ENCODE peak calls at places on chromosomes 6 and 20, in six cellular contexts. P is ovary, H is lower lobe of right lung, V is heart left ventricle, D is AG09309, K is uterus. B is an unnamed sample.

GRCh38 chr6:126447367-126447766 is 107.5 kb downstream of the CENPW start:
- DNase-seq in P (no peak), H (no peak), V (no peak), D (no peak), K (no peak), B (no peak)

GRCh38 chr20:36848078-36848660 is 27.8 kb upstream of the TLDC2 start:
- DNase-seq in P (no peak), H (no peak), V (peak), D (no peak), K (peak), B (no peak)

GRCh38 chr20:63553251-63553932 is 567 bp upstream of the FNDC11 start:
- DNase-seq in P (peak), H (peak), V (peak), D (no peak), K (peak), B (peak)

GRCh38 chr6:84249724-84250123 is 22.3 kb upstream of the CEP162 start:
- DNase-seq in P (no peak), H (no peak), V (no peak), D (no peak), K (no peak), B (no peak)

GRCh38 chr20:24473435-24473834 is 4.0 kb downstream of the SYNDIG1 start:
- DNase-seq in P (no peak), H (no peak), V (no peak), D (no peak), K (no peak), B (no peak)

GRCh38 chr6:14784596-14785360 is 461.1 kb upstream of the JARID2 start:
- DNase-seq in P (no peak), H (no peak), V (no peak), D (no peak), K (no peak), B (no peak)

GRCh38 chr6:33576668-33577067 is 3.4 kb downstream of the BAK1 start:
- DNase-seq in P (no peak), H (no peak), V (no peak), D (no peak), K (no peak), B (no peak)

GRCh38 chr6:84043555-84043954 is 10.0 kb downstream of the MRAP2 start:
- DNase-seq in P (no peak), H (no peak), V (no peak), D (no peak), K (no peak), B (no peak)

GRCh38 chr6:169250660-169251059 is 3.0 kb downstream of the THBS2 start:
- DNase-seq in P (peak), H (no peak), V (no peak), D (peak), K (no peak), B (no peak)

GRCh38 chr6:12608016-12608860 is 108.3 kb upstream of the PHACTR1 start:
- DNase-seq in P (no peak), H (no peak), V (no peak), D (no peak), K (no peak), B (no peak)

GRCh38 chr20:6636209-6637159 is 131.0 kb upstream of the BMP2 start:
- DNase-seq in P (no peak), H (no peak), V (peak), D (peak), K (no peak), B (peak)

GRCh38 chr6:147758305-147758704 is 249.8 kb downstream of the SAMD5 start:
- DNase-seq in P (no peak), H (no peak), V (no peak), D (no peak), K (no peak), B (no peak)

GRCh38 chr6:122388945-122389344 is 10.5 kb upstream of the HSF2 start:
- DNase-seq in P (no peak), H (no peak), V (no peak), D (no peak), K (no peak), B (no peak)

GRCh38 chr6:169274761-169275160 is 21.1 kb upstream of the THBS2 start:
- DNase-seq in P (no peak), H (no peak), V (no peak), D (no peak), K (no peak), B (no peak)

GRCh38 chr6:14324042-14324441 is 206.5 kb downstream of the CD83 start:
- DNase-seq in P (no peak), H (no peak), V (no peak), D (no peak), K (no peak), B (no peak)

GRCh38 chr20:48720256-48721020 is 107.4 kb downstream of the PREX1 start:
- DNase-seq in P (no peak), H (no peak), V (no peak), D (no peak), K (no peak), B (no peak)

GRCh38 chr6:7207688-7208087 is 99.9 kb downstream of the RREB1 start:
- DNase-seq in P (no peak), H (no peak), V (no peak), D (no peak), K (no peak), B (no peak)

GRCh38 chr6:83514877-83515466 is 2.6 kb downstream of the PRSS35 start:
- DNase-seq in P (no peak), H (no peak), V (no peak), D (peak), K (no peak), B (no peak)

GRCh38 chr6:169589293-169589692 is 112.5 kb downstream of the WDR27 start:
- DNase-seq in P (no peak), H (no peak), V (no peak), D (no peak), K (no peak), B (no peak)

GRCh38 chr6:83707829-83708545 is 914 bp downstream of the SNAP91 start:
- DNase-seq in P (peak), H (no peak), V (no peak), D (no peak), K (no peak), B (no peak)

GRCh38 chr6:14123331-14124105 is 5.9 kb downstream of the CD83 start:
- DNase-seq in P (no peak), H (no peak), V (no peak), D (no peak), K (no peak), B (no peak)

GRCh38 chr6:136594671-136595070 is 44.4 kb upstream of the MAP7 start:
- DNase-seq in P (no peak), H (no peak), V (no peak), D (no peak), K (no peak), B (no peak)

GRCh38 chr6:142275146-142276006 is 26.4 kb upstream of the ADGRG6 start:
- DNase-seq in P (no peak), H (no peak), V (no peak), D (no peak), K (no peak), B (no peak)

GRCh38 chr20:36340593-36340990 is 34.5 kb downstream of the DLGAP4 start:
- DNase-seq in P (no peak), H (no peak), V (no peak), D (no peak), K (no peak), B (no peak)

GRCh38 chr6:170063851-170064617 is 226.8 kb downstream of the DLL1 start:
- DNase-seq in P (peak), H (no peak), V (no peak), D (no peak), K (peak), B (no peak)

GRCh38 chr6:24584390-24584735 is 61.6 kb downstream of the KIAA0319 start:
- DNase-seq in P (no peak), H (no peak), V (no peak), D (no peak), K (no peak), B (no peak)

GRCh38 chr6:107360476-107360875 is 98.9 kb downstream of the PDSS2 start:
- DNase-seq in P (no peak), H (no peak), V (no peak), D (no peak), K (no peak), B (no peak)

GRCh38 chr6:118748311-118749062 is 97.1 kb upstream of the CEP85L start:
- DNase-seq in P (peak), H (no peak), V (no peak), D (no peak), K (no peak), B (no peak)

GRCh38 chr6:149855741-149856140 is 8.4 kb downstream of the LRP11 start:
- DNase-seq in P (no peak), H (no peak), V (no peak), D (no peak), K (no peak), B (no peak)

GRCh38 chr6:45472383-45472782 is 94.6 kb upstream of the SUPT3H start:
- DNase-seq in P (peak), H (no peak), V (peak), D (no peak), K (no peak), B (no peak)

GRCh38 chr20:17828598-17829144 is 128.9 kb downstream of the BANF2 start:
- DNase-seq in P (no peak), H (no peak), V (no peak), D (no peak), K (no peak), B (no peak)

GRCh38 chr20:13492001-13492480 is 146.7 kb downstream of the TASP1 start:
- DNase-seq in P (no peak), H (no peak), V (no peak), D (peak), K (peak), B (peak)

GRCh38 chr20:59560588-59561227 is 43.6 kb upstream of the PHACTR3 start:
- DNase-seq in P (no peak), H (no peak), V (no peak), D (no peak), K (no peak), B (no peak)

GRCh38 chr6:142332393-142333080 is 30.7 kb downstream of the ADGRG6 start:
- DNase-seq in P (no peak), H (no peak), V (no peak), D (no peak), K (no peak), B (no peak)

GRCh38 chr6:154379585-154379984 is 23.0 kb upstream of the IPCEF1 start:
- DNase-seq in P (no peak), H (no peak), V (no peak), D (no peak), K (no peak), B (no peak)

GRCh38 chr6:52284460-52285173 is at the start of gene MCM3:
- DNase-seq in P (peak), H (peak), V (peak), D (peak), K (peak), B (peak)
- TF ChIP-seq CTCF in P (no peak), H (peak), V (peak), D (peak), K (peak), B (no peak)

DNA sequence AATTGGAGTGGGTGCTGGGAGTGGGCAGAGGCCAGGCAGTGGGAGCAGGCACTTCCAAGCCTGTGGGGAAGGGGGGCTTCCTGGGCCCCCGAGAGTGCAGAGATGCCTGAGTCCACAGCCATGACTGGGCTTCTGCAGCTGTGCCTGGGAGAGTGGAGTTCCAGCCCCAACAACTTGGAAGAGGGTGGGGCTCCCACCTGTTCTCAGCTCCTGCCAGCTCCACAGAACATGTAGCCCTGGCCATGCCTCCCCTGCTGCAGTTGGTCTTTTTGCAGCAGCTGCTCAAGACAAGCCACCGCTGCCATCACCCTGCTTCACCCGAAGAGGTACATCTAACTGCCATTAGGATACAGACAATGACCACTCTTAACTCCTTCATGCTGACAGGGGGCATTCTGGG is 1092.3 kb downstream of the KHDRBS2 start:
- DNase-seq in P (no peak), H (no peak), V (no peak), D (no peak), K (no peak), B (no peak)
- H3K4me3 ChIP-seq in P (no peak), H (no peak), V (no peak), D (no peak), K (no peak), B (no peak)

DNA sequence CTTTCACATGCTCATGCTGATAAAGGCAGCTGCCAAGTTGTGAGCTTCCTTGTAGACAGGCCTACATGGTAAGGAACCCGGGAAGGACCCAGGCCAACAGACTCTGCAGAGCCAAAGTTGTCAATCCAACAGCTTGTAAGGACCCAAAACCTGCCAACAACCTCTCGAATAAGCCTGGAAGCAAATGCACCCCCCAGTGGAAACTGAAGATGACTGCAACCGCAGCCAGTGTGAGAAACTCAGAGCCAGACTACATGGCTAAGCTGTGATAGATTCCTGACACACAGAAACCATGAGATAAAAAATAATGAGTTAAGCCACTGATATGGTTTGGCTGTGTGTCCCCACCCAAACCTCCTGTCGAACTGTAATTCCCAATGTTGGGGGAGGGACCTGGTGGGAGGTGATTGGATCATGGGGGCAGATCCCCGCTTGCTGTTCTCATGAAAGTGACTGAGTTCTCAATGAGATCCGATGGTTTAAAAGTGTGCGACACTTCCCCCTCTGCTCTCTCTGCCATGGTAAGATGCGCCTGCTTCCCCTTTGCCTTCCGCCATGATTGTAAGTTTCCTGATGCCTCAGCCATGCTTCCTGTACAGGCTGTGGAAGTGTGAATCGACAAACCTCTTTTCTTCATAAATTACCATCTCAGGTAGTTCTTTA is 18.8 kb upstream of the CLPSL2 start:
- DNase-seq in P (no peak), H (no peak), V (no peak), D (no peak), K (no peak), B (no peak)
- TF ChIP-seq CTCF in P (no peak), H (no peak), V (peak), D (peak), K (no peak), B (peak)

DNA sequence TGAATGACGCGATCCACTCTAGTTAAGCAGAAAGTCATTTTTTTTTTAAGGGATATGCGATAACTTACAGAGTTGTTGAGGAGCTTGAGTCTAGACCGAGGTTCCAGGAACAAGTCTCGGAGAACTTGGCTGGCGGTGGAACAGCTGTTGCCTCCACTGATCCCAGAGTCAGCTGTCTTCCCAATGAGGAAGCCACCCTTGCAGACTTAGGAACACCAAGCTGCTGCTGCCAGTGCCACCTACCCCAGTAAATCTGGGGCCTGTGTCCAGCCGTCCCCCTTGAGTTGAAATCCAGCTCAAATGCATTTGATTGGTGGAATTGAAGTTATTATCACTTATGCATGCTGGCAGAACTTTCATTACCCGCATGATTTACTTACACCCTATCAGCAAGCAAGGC is 6.7 kb downstream of the PFDN4 start:
- DNase-seq in P (no peak), H (no peak), V (no peak), D (no peak), K (no peak), B (no peak)
- H3K4me3 ChIP-seq in P (no peak), H (no peak), V (no peak), D (no peak), K (no peak), B (no peak)

GRCh38 chr6:69162811-69163210 is 527.7 kb downstream of the ADGRB3 start:
- DNase-seq in P (no peak), H (no peak), V (no peak), D (no peak), K (no peak), B (no peak)

DNA sequence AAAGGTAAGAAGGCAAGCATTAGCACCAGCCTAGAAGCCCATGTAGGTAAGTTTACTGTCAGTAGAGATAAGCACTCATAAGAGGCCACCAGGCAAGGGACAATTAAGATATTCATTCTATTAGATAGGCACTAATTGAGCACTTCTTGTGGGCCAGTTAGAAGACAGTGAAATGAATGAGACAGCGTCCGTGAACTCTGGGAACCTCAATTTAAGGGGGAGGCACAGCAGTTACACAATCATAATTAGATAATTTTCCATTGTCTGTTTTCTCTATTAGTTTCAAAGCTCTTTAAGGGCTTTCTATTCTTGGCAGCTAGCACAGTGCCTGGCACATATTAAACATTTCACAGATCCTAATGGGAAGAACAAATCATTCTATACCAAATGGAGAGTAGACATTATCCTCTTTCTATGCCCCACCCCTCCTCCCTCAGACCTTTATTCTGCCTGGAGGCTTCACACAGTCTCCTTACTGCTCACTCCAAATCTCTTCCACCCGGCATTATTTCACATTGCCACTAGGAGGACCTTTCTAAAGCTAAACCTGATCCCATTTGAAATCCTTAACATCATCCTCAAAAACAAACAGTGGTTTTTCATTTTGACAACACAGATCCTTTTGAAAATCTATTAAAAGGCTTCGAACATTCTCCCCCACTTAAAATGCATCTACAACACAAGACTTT is 529.6 kb downstream of the ADGRB3 start:
- DNase-seq in P (no peak), H (no peak), V (no peak), D (no peak), K (no peak), B (no peak)
- TF ChIP-seq CTCF in P (no peak), H (no peak), V (peak), D (no peak), K (no peak), B (peak)

GRCh38 chr6:163261361-163261760 is 153.2 kb upstream of the QKI start:
- DNase-seq in P (no peak), H (no peak), V (no peak), D (no peak), K (no peak), B (no peak)
- H3K4me3 ChIP-seq in P (no peak), H (no peak), V (no peak), D (no peak), K (no peak), B (no peak)